ENCODE peak calls at places on chromosome 12, in five cellular contexts. X is A549, B is heart right ventricle, P is right atrium auricular region, I is HFF-Myc. E is an unnamed sample.

GRCh38 chr12:27158322-27158721 is 75.9 kb upstream of the C12orf71 start:
- DNase-seq in B (no peak), I (no peak), P (no peak), X (no peak), E (no peak)

GRCh38 chr12:130115646-130116045 is 46.6 kb upstream of the FZD10 start:
- DNase-seq in B (no peak), X (no peak), I (no peak), P (no peak), E (no peak)

GRCh38 chr12:121719926-121720414 is 7.4 kb downstream of the TMEM120B start:
- DNase-seq in B (no peak), I (peak; percentile 56), P (no peak), X (no peak), E (no peak)

GRCh38 chr12:97875064-97875463 is 412.5 kb downstream of the RMST start:
- DNase-seq in B (no peak), P (no peak), I (no peak), X (no peak), E (no peak)

GRCh38 chr12:68425998-68426397 is 93.8 kb upstream of the MDM1 start:
- DNase-seq in P (no peak), B (no peak), X (no peak), I (no peak), E (no peak)

GRCh38 chr12:49868952-49869815 is 26.3 kb upstream of the BCDIN3D start:
- DNase-seq in B (peak; percentile 94), I (peak; percentile 65), P (peak; percentile 98), X (no peak), E (peak; percentile 83)

GRCh38 chr12:34390846-34391700 is 368.8 kb downstream of the ALG10 start:
- DNase-seq in X (no peak), P (no peak), B (no peak), I (no peak), E (peak; percentile 72)

GRCh38 chr12:11719678-11720099 is 70.2 kb downstream of the ETV6 start:
- DNase-seq in B (peak; percentile 70), P (peak; percentile 79), X (no peak), I (peak; percentile 61), E (no peak)

GRCh38 chr12:21073822-21074460 is 57.1 kb upstream of the SLCO1B1 start:
- DNase-seq in X (no peak), B (no peak), I (no peak), P (no peak), E (no peak)

GRCh38 chr12:109670647-109671046 is 43.0 kb upstream of the FAM222A start:
- DNase-seq in X (no peak), I (no peak), P (no peak), B (no peak), E (no peak)

GRCh38 chr12:132067182-132067581 is 76.9 kb downstream of the DDX51 start:
- DNase-seq in I (no peak), P (no peak), X (no peak), B (no peak), E (no peak)

GRCh38 chr12:30695327-30696102 is at the start of gene IPO8:
- DNase-seq in I (peak; percentile 69), B (peak; percentile 95), P (peak; percentile 89), X (peak; percentile 89), E (peak; percentile 96)
- TF ChIP-seq CTCF in I (peak; percentile 21), B (peak; percentile 7), P (no peak), X (peak; percentile 28), E (peak; percentile 57)

GRCh38 chr12:124470806-124471205 is 96.6 kb downstream of the NCOR2 start:
- DNase-seq in P (no peak), B (no peak), X (no peak), I (no peak), E (no peak)

GRCh38 chr12:124471828-124472227 is 95.6 kb downstream of the NCOR2 start:
- DNase-seq in I (no peak), P (no peak), X (no peak), B (no peak), E (no peak)

GRCh38 chr12:124466200-124467128 is 100.9 kb downstream of the NCOR2 start:
- DNase-seq in B (peak; percentile 65), I (no peak), X (no peak), P (no peak), E (peak; percentile 89)

GRCh38 chr12:124470139-124470538 is 97.3 kb downstream of the NCOR2 start:
- DNase-seq in B (no peak), P (no peak), X (no peak), I (no peak), E (no peak)

GRCh38 chr12:124469193-124469888 is 98.1 kb downstream of the NCOR2 start:
- DNase-seq in I (no peak), X (no peak), P (no peak), B (no peak), E (no peak)
- TF ChIP-seq CTCF in I (peak; percentile 79), X (no peak), P (no peak), B (peak; percentile 62), E (peak; percentile 66)

DNA sequence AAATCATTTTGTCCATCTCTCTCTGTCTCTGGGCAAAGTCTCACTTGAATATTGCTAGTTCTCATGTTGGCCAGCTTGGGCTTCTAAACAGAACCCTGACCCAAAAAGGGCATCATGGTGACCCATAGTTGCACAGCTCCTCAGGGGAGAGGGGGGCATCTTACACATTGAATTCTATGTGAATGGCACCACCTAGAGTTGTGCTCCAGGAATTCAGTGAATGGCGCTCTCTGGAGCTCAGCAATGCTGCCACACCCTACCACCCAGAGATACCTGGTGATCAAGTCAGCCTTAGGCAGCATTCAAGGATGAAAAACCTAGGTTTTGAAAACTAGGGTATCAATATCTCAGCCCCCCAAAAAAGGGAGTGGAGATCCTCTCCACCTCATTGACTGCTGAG is 50.6 kb downstream of the SMUG1 start:
- DNase-seq in X (no peak), B (no peak), P (no peak), I (no peak), E (no peak)
- TF ChIP-seq CTCF in X (peak; percentile 16), B (no peak), P (no peak), I (no peak), E (no peak)

DNA sequence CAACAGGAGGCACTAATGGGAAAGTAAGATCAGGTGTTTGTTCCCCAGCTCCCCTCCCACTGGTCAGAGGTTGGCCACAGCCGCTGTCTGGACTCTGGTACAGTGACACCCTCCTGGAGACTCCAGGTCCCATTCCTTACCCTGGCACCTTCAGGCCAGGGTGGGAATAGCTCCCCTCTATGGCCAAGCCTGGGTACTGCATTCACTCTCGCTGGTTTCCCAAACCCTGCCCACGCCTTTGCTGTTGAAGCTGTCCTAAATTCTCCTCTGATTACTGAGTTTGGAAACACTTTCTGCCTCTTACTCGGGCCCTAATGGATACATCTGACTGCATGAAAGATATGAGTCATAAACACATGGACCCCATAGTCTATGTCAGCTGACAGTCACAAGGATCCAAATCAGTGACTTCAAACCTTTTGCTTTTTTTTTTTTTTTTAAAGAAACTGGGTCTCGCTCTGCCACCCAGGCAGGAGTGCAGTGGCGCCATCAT is 17.9 kb downstream of the HRK start:
- DNase-seq in P (no peak), I (peak; percentile 35), B (no peak), X (no peak), E (no peak)
- TF ChIP-seq CTCF in P (no peak), I (peak; percentile 82), B (peak; percentile 28), X (peak; percentile 46), E (peak; percentile 43)

GRCh38 chr12:85874064-85874463 is at the start of gene NTS:
- DNase-seq in P (no peak), I (no peak), B (no peak), X (no peak), E (no peak)
- TF ChIP-seq CTCF in P (no peak), I (no peak), B (no peak), X (no peak), E (no peak)

GRCh38 chr12:111368684-111369495 is at the start of gene PHETA1:
- DNase-seq in X (peak; percentile 94), B (peak; percentile 96), P (peak; percentile 95), I (peak; percentile 37), E (peak; percentile 96)
- TF ChIP-seq CTCF in X (no peak), B (no peak), P (no peak), I (no peak), E (peak; percentile 8)

GRCh38 chr12:75525263-75525662 is 13.9 kb upstream of the KRR1 start:
- DNase-seq in P (no peak), B (no peak), I (no peak), X (no peak), E (no peak)
- TF ChIP-seq CTCF in P (no peak), B (no peak), I (peak; percentile 8), X (peak; percentile 20), E (peak; percentile 53)

DNA sequence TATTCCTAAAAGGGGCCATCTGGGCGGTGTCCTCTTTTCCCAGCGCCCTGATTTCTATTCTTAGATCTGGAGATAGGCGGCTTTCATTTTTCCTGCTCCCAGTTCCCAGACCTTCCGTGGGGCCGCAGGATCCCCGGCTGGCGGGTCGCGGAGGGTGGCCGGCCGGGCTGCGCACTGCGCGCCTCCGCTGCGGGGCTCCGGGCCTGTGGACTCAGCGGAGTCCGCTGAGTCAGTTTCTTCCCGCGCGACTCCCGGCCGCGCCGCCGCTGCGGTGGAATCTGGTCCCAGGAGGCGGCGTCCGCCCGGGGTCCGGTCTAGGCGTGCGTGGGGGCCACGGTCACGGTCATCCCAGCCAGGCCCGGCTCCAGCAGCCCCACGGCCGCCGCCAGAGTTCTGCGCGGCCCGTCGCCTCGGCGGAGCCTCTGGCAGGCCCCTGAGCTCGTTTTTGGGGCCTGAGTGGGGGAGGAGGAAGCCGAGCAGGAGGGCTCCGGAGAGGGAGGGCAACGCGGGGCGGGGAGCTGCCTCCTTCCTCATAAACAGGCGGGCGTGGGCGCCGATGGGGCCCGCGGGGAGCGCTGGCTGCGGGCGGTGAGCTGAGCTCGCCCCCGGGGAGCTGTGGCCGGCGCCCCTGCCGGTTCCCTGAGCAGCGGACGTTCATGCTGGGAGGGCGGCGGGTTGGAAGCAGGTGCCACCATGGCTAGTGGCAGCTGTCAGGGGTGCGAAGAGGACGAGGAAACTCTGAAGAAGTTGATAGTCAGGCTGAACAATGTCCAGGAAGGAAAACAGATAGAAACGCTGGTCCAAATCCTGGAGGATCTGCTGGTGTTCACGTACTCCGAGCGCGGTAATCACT is at the start of gene LRRK2:
- DNase-seq in I (no peak), B (peak; percentile 86), X (peak; percentile 31), P (peak; percentile 85), E (peak; percentile 83)
- TF ChIP-seq CTCF in I (no peak), B (peak; percentile 16), X (no peak), P (no peak), E (no peak)